ENCODE peak calls at places on chromosomes 16 and 17, in four cellular contexts. G, I, O and J are unnamed samples.

GRCh38 chr17:79838541-79839274 is 532 bp downstream of the CBX4 start:
- DNase-seq in G (peak), O (peak), I (no peak), J (no peak)

GRCh38 chr17:32482568-32483320 is 4.0 kb upstream of the CDK5R1 start:
- DNase-seq in G (no peak), O (no peak), I (no peak), J (no peak)

GRCh38 chr16:13866073-13866472 is 53.9 kb upstream of the ERCC4 start:
- DNase-seq in I (no peak), G (peak), O (peak), J (peak)

GRCh38 chr16:3182608-3183444 is 5.2 kb upstream of the OR1F1 start:
- DNase-seq in I (no peak), O (peak), G (no peak), J (no peak)

GRCh38 chr16:3187798-3188674 is at the start of gene OR1F1:
- DNase-seq in G (no peak), I (peak), O (peak), J (no peak)

GRCh38 chr17:27078296-27078695 is 215.6 kb upstream of the WSB1 start:
- DNase-seq in G (no peak), I (no peak), O (no peak), J (no peak)

GRCh38 chr17:10360578-10360977 is 12.2 kb downstream of the MYH13 start:
- DNase-seq in I (no peak), G (no peak), O (peak), J (no peak)

GRCh38 chr17:21285164-21286065 is 904 bp downstream of the MAP2K3 start:
- DNase-seq in G (no peak), O (peak), I (no peak), J (no peak)

GRCh38 chr16:89135166-89135565 is 36.4 kb upstream of the CDH15 start:
- DNase-seq in O (no peak), G (peak), I (no peak), J (no peak)

GRCh38 chr17:79075433-79075805 is 795 bp downstream of the ENGASE start:
- DNase-seq in O (peak), G (no peak), I (no peak), J (no peak)

GRCh38 chr17:62816282-62816839 is 8.2 kb upstream of the MARCHF10 start:
- DNase-seq in O (no peak), I (no peak), G (no peak), J (no peak)

GRCh38 chr17:69342896-69343644 is 16.1 kb upstream of the ABCA5 start:
- DNase-seq in O (no peak), I (no peak), G (no peak), J (no peak)

GRCh38 chr16:87076331-87076949 is 240.8 kb downstream of the C16orf95 start:
- DNase-seq in G (no peak), I (no peak), O (no peak), J (no peak)

GRCh38 chr17:75793453-75793852 is 8.8 kb downstream of the UNK start:
- DNase-seq in I (no peak), G (no peak), O (no peak), J (no peak)

GRCh38 chr16:87762620-87763019 is 3.2 kb downstream of the KLHDC4 start:
- DNase-seq in G (no peak), O (no peak), I (no peak), J (no peak)

GRCh38 chr16:30011505-30012480 is 966 bp upstream of the DOC2A start:
- DNase-seq in G (no peak), O (peak), I (no peak), J (no peak)

GRCh38 chr16:648786-649589 is at the start of gene WDR90:
- DNase-seq in O (peak), G (peak), I (peak), J (peak)

GRCh38 chr16:1345087-1345486 is 6.6 kb downstream of the TSR3 start:
- DNase-seq in O (no peak), G (no peak), I (no peak), J (no peak)

GRCh38 chr16:4117250-4117578 is 972 bp upstream of the ADCY9 start:
- DNase-seq in O (no peak), G (no peak), I (no peak), J (no peak)

GRCh38 chr17:3030096-3030495 is 33.3 kb downstream of the OR1D5 start:
- DNase-seq in G (peak), I (no peak), O (peak), J (no peak)

GRCh38 chr16:87101903-87102302 is 215.3 kb downstream of the C16orf95 start:
- DNase-seq in I (no peak), O (peak), G (no peak), J (no peak)

GRCh38 chr17:67435122-67435521 is 58.0 kb downstream of the PITPNC1 start:
- DNase-seq in I (peak), G (no peak), O (peak), J (no peak)